ENCODE peak calls at places on chromosome 14, in six cellular contexts. W is cortex of kidney; E is stimulated activated CD4-positive, alpha-beta T cell treated with anti-CD3 and anti-CD28 coated beads, Interleukin-2, amount 100 ng/mL, for 4 hours; Y is GM04503; I is MV-4-11; T is HFFc6. D is an unnamed sample.

GRCh38 chr14:92596328-92596943 is 82.9 kb downstream of the RIN3 start:
- DNase-seq in W (no peak), Y (no peak), E (no peak), I (no peak), T (no peak), D (no peak)

GRCh38 chr14:50599700-50600444 is 39.9 kb downstream of the ATL1 start:
- DNase-seq in Y (no peak), E (no peak), T (peak; percentile 43), W (no peak), I (peak; percentile 29), D (peak; percentile 9)

GRCh38 chr14:55201219-55202096 is 10.1 kb upstream of the DLGAP5 start:
- DNase-seq in W (no peak), I (no peak), E (no peak), T (no peak), Y (no peak), D (no peak)

GRCh38 chr14:81436296-81437138 is 36.4 kb upstream of the STON2 start:
- DNase-seq in W (no peak), I (peak; percentile 38), Y (no peak), E (no peak), T (no peak), D (peak; percentile 72)

GRCh38 chr14:33061667-33062325 is 123.1 kb downstream of the NPAS3 start:
- DNase-seq in E (no peak), I (no peak), Y (no peak), W (no peak), T (no peak), D (no peak)

GRCh38 chr14:61033851-61034250 is 52.8 kb downstream of the SLC38A6 start:
- DNase-seq in I (no peak), W (no peak), T (peak; percentile 13), E (no peak), Y (no peak), D (no peak)

GRCh38 chr14:99378782-99379214 is 101.9 kb downstream of the SETD3 start:
- DNase-seq in T (no peak), E (no peak), W (no peak), Y (no peak), I (peak; percentile 28), D (no peak)

GRCh38 chr14:24665440-24665991 is 31.5 kb upstream of the GZMB start:
- DNase-seq in W (no peak), Y (no peak), I (peak; percentile 92), T (no peak), E (no peak), D (no peak)

GRCh38 chr14:59969319-59969718 is 49.4 kb downstream of the LRRC9 start:
- DNase-seq in E (no peak), Y (no peak), I (no peak), T (no peak), W (no peak), D (no peak)

GRCh38 chr14:92993302-92993701 is 70.4 kb downstream of the CHGA start:
- DNase-seq in T (no peak), E (no peak), W (no peak), Y (no peak), I (peak; percentile 68), D (no peak)

GRCh38 chr14:68466491-68466977 is 326.3 kb downstream of the ZFP36L1 start:
- DNase-seq in T (peak; percentile 86), Y (peak; percentile 87), I (no peak), E (no peak), W (no peak), D (no peak)

GRCh38 chr14:54194501-54194900 is 202.3 kb upstream of the CDKN3 start:
- DNase-seq in T (no peak), I (no peak), Y (no peak), E (no peak), W (no peak), D (no peak)

GRCh38 chr14:102187044-102187443 is 47.3 kb downstream of the WDR20 start:
- DNase-seq in Y (peak; percentile 76), T (peak; percentile 74), I (no peak), W (no peak), E (no peak), D (no peak)

GRCh38 chr14:61586539-61587396 is 108.5 kb upstream of the HIF1A start:
- DNase-seq in W (no peak), Y (no peak), T (no peak), E (no peak), I (no peak), D (no peak)

GRCh38 chr14:100988956-100989355 is 85.4 kb upstream of the RTL1 start:
- DNase-seq in Y (no peak), E (no peak), I (no peak), T (no peak), W (no peak), D (no peak)

GRCh38 chr14:53841109-53842099 is 115.2 kb downstream of the BMP4 start:
- DNase-seq in W (no peak), Y (no peak), I (no peak), T (no peak), E (no peak), D (no peak)

GRCh38 chr14:96445844-96446710 is 54.1 kb downstream of the AK7 start:
- DNase-seq in W (no peak), T (no peak), E (no peak), I (peak; percentile 49), Y (no peak), D (no peak)

GRCh38 chr14:92942976-92943710 is 20.2 kb downstream of the CHGA start:
- DNase-seq in E (no peak), T (no peak), Y (no peak), W (no peak), I (no peak), D (no peak)

GRCh38 chr14:89814126-89814525 is 140.4 kb downstream of the EFCAB11 start:
- DNase-seq in W (peak; percentile 8), I (no peak), E (no peak), T (no peak), Y (no peak), D (no peak)

GRCh38 chr14:100376751-100377171 is 53.6 kb downstream of the SLC25A47 start:
- DNase-seq in Y (no peak), I (no peak), W (no peak), E (no peak), T (peak; percentile 56), D (no peak)

GRCh38 chr14:51448831-51449665 is 202.7 kb upstream of the FRMD6 start:
- DNase-seq in Y (peak; percentile 82), I (no peak), W (no peak), T (peak; percentile 78), E (no peak), D (no peak)

GRCh38 chr14:70180718-70181117 is 8.0 kb downstream of the SLC8A3 start:
- DNase-seq in Y (no peak), E (no peak), W (no peak), T (no peak), I (no peak), D (no peak)

GRCh38 chr14:104436047-104436531 is 143.5 kb upstream of the C14orf180 start:
- DNase-seq in W (no peak), T (no peak), E (no peak), Y (no peak), I (no peak), D (no peak)

GRCh38 chr14:77738559-77739250 is 22.3 kb downstream of the SNW1 start:
- DNase-seq in E (no peak), T (no peak), W (no peak), I (no peak), Y (no peak), D (no peak)

GRCh38 chr14:99972748-99973466 is 92.3 kb upstream of the EVL start:
- DNase-seq in E (no peak), I (peak; percentile 19), W (no peak), Y (no peak), T (no peak), D (no peak)

GRCh38 chr14:71235865-71236264 is 328.6 kb downstream of the PCNX1 start:
- DNase-seq in W (no peak), Y (no peak), I (peak; percentile 96), E (no peak), T (no peak), D (peak; percentile 62)

GRCh38 chr14:65791551-65791981 is 379.0 kb downstream of the FUT8 start:
- DNase-seq in W (no peak), T (peak; percentile 74), I (peak; percentile 36), Y (no peak), E (no peak), D (no peak)

GRCh38 chr14:105330491-105330895 is 15.9 kb downstream of the PACS2 start:
- DNase-seq in Y (peak; percentile 64), T (peak; percentile 25), W (no peak), E (no peak), I (peak; percentile 16), D (no peak)

GRCh38 chr14:46574976-46575375 is 76.6 kb downstream of the RPL10L start:
- DNase-seq in E (no peak), Y (no peak), T (no peak), I (no peak), W (no peak), D (no peak)

GRCh38 chr14:95327558-95328374 is 8.1 kb upstream of the CLMN start:
- DNase-seq in T (no peak), I (peak; percentile 83), Y (no peak), E (no peak), W (no peak), D (no peak)

GRCh38 chr14:74620497-74620921 is 8.5 kb upstream of the LTBP2 start:
- DNase-seq in Y (peak; percentile 89), I (peak; percentile 90), W (no peak), T (peak; percentile 98), E (no peak), D (no peak)

GRCh38 chr14:71702799-71703198 is 229.4 kb upstream of the RGS6 start:
- DNase-seq in T (no peak), E (no peak), Y (no peak), I (no peak), W (no peak), D (no peak)

GRCh38 chr14:69848903-69849391 is 30.3 kb upstream of the SMOC1 start:
- DNase-seq in Y (no peak), E (no peak), W (no peak), T (no peak), I (no peak), D (peak; percentile 19)

GRCh38 chr14:79056879-79057278 is 886.7 kb downstream of the NRXN3 start:
- DNase-seq in E (no peak), Y (no peak), T (peak; percentile 43), W (no peak), I (no peak), D (no peak)

GRCh38 chr14:90554341-90554740 is 157.5 kb downstream of the CALM1 start:
- DNase-seq in E (no peak), Y (no peak), I (no peak), T (no peak), W (no peak), D (peak; percentile 67)

GRCh38 chr14:77151918-77152588 is 10.5 kb upstream of the ZDHHC22 start:
- DNase-seq in I (peak; percentile 53), W (no peak), T (peak; percentile 19), E (no peak), Y (no peak), D (no peak)

GRCh38 chr14:76708771-76709170 is 52.5 kb upstream of the VASH1 start:
- DNase-seq in W (no peak), I (no peak), Y (no peak), E (no peak), T (no peak), D (no peak)

GRCh38 chr14:37515761-37516160 is 79.3 kb downstream of the FOXA1 start:
- DNase-seq in Y (no peak), W (no peak), I (no peak), T (no peak), E (no peak), D (no peak)

D was measured in NCI-H1092.